ENCODE peak calls at places on chromosomes 11 and 22, in seven cellular contexts. N is T-cell; F is CD4-positive, alpha-beta T cell; B is RWPE2; E is T-helper 17 cell; R is effector memory CD8-positive, alpha-beta T cell; X is heart left ventricle. T is an unnamed sample.

GRCh38 chr22:38612217-38613006 is 42.4 kb upstream of the DMC1 start:
- ATAC-seq in N (no peak), R (no peak), E (no peak), B (no peak), F (no peak), X (no peak), T (no peak)

GRCh38 chr11:10868375-10868774 is 10.5 kb upstream of the ZBED5 start:
- ATAC-seq in E (no peak), R (no peak), N (no peak), X (no peak), F (no peak), B (no peak), T (no peak)

GRCh38 chr11:48177661-48178060 is 38.9 kb upstream of the OR4B1 start:
- ATAC-seq in B (no peak), N (no peak), E (no peak), X (peak), R (no peak), F (no peak), T (no peak)

GRCh38 chr22:30459206-30460052 is 12.4 kb downstream of the SEC14L3 start:
- ATAC-seq in N (no peak), X (no peak), E (peak), B (no peak), F (peak), R (peak), T (no peak)

GRCh38 chr11:76695767-76696166 is 25.2 kb upstream of the LRRC32 start:
- ATAC-seq in R (no peak), E (no peak), X (no peak), N (no peak), B (no peak), F (no peak), T (no peak)

GRCh38 chr11:58165504-58166106 is 23.3 kb upstream of the OR9Q2 start:
- ATAC-seq in E (no peak), B (no peak), R (no peak), N (no peak), F (no peak), X (no peak), T (no peak)

GRCh38 chr11:102420547-102420946 is 32.0 kb downstream of the TMEM123 start:
- ATAC-seq in F (no peak), E (no peak), B (no peak), R (no peak), N (no peak), X (no peak), T (peak)

GRCh38 chr11:115893701-115894100 is 389.5 kb upstream of the CADM1 start:
- ATAC-seq in B (no peak), N (no peak), X (no peak), E (no peak), F (no peak), R (no peak), T (no peak)

GRCh38 chr11:73198677-73199076 is 19.4 kb upstream of the P2RY2 start:
- ATAC-seq in R (no peak), N (no peak), X (no peak), F (no peak), E (no peak), B (no peak), T (no peak)

GRCh38 chr11:134124660-134125451 is 56.0 kb downstream of the JAM3 start:
- ATAC-seq in N (no peak), F (no peak), B (no peak), R (no peak), X (peak), E (peak), T (no peak)

GRCh38 chr11:110478410-110478809 is 48.7 kb downstream of the FDX1 start:
- ATAC-seq in F (no peak), E (no peak), R (no peak), N (no peak), X (no peak), B (no peak), T (no peak)

GRCh38 chr11:48116843-48117242 is 99.8 kb upstream of the OR4B1 start:
- ATAC-seq in F (peak), X (no peak), E (peak), B (no peak), N (no peak), R (peak), T (peak)

GRCh38 chr11:84969103-84969502 is 658.0 kb downstream of the DLG2 start:
- ATAC-seq in X (peak), E (no peak), N (no peak), B (no peak), F (no peak), R (no peak), T (no peak)

GRCh38 chr11:128086794-128087193 is 500.6 kb downstream of the ETS1 start:
- ATAC-seq in E (no peak), F (peak), X (no peak), R (peak), N (no peak), B (no peak), T (no peak)

GRCh38 chr22:30717331-30717921 is 22.8 kb downstream of the OSBP2 start:
- ATAC-seq in F (no peak), B (peak), R (no peak), N (no peak), E (no peak), X (no peak), T (no peak)

T was measured in stimulated activated memory B cell treated with anti-CD40 and anti-IgM and Interleukin-4, amounts not matched to agents 10 μg/mL and 1 μg/mL and 100 μg/mL, for 72 hours.